ENCODE peak calls at places on chromosomes 4 and X, in seven cellular contexts. L is dorsolateral prefrontal cortex, V is AG04450, Y is cardiac muscle cell, E is GM06990, G is MM.1S, A is psoas muscle. H is an unnamed sample.
A peak's percentile ranks its signal among the peaks of the same experiment; 100 is the strongest.

GRCh38 chr4:169438057-169438480 is 167.3 kb upstream of the SH3RF1 start:
- DNase-seq in Y (no peak), G (no peak), E (peak; percentile 39), L (no peak), V (no peak), A (no peak), H (no peak)

GRCh38 chr4:147102596-147102995 is 156.9 kb upstream of the TTC29 start:
- DNase-seq in G (no peak), A (no peak), L (no peak), V (no peak), Y (peak; percentile 25), E (no peak), H (no peak)

GRCh38 chrX:46791927-46792825 is 33.3 kb upstream of the SLC9A7 start:
- DNase-seq in Y (peak; percentile 88), G (no peak), E (peak; percentile 55), L (no peak), A (no peak), V (no peak), H (peak; percentile 72)

GRCh38 chr4:98446499-98447375 is 185.6 kb downstream of the RAP1GDS1 start:
- DNase-seq in A (peak; percentile 50), V (no peak), E (peak; percentile 62), L (no peak), Y (peak; percentile 74), G (peak; percentile 10), H (peak; percentile 38)

GRCh38 chr4:118765399-118765798 is 70.5 kb downstream of the SEC24D start:
- DNase-seq in E (no peak), Y (peak; percentile 97), V (peak; percentile 95), L (no peak), A (no peak), G (no peak), H (peak; percentile 81)

GRCh38 chrX:7828594-7828993 is 14.4 kb upstream of the VCX start:
- DNase-seq in E (no peak), G (no peak), Y (no peak), A (no peak), V (no peak), L (no peak), H (no peak)

GRCh38 chr4:48127231-48127881 is 6.7 kb downstream of the TXK start:
- DNase-seq in G (no peak), Y (peak; percentile 6), E (no peak), A (no peak), L (no peak), V (no peak), H (no peak)

GRCh38 chr4:99587803-99588202 is 13.2 kb downstream of the MTTP start:
- DNase-seq in V (no peak), Y (no peak), L (no peak), G (no peak), E (no peak), A (no peak), H (no peak)

GRCh38 chr4:8656711-8657380 is 64.3 kb downstream of the CPZ start:
- DNase-seq in E (no peak), V (no peak), Y (no peak), L (no peak), A (no peak), G (no peak), H (no peak)

GRCh38 chr4:112704991-112705845 is 68.3 kb downstream of the LARP7 start:
- DNase-seq in L (peak; percentile 49), A (peak; percentile 68), E (peak; percentile 18), Y (peak; percentile 67), V (peak; percentile 6), G (no peak), H (peak; percentile 18)

GRCh38 chrX:110125435-110125834 is 122.5 kb downstream of the TMEM164 start:
- DNase-seq in L (no peak), G (no peak), E (no peak), V (no peak), Y (no peak), A (no peak), H (no peak)

GRCh38 chr4:168475745-168476144 is 4.5 kb downstream of the DDX60L start:
- DNase-seq in L (no peak), E (no peak), Y (peak; percentile 15), A (no peak), G (no peak), V (no peak), H (no peak)

GRCh38 chr4:103075435-103075893 is 1.1 kb downstream of the SLC9B2 start:
- DNase-seq in G (peak; percentile 9), L (no peak), Y (peak; percentile 34), V (no peak), E (peak; percentile 24), A (no peak), H (no peak)

GRCh38 chr4:86935499-86935832 is 655 bp downstream of the AFF1 start:
- DNase-seq in E (no peak), A (no peak), Y (no peak), L (no peak), G (peak; percentile 34), V (no peak), H (no peak)

GRCh38 chrX:155880586-155881157 is 473 bp upstream of the VAMP7 start:
- DNase-seq in E (no peak), G (no peak), V (no peak), L (no peak), Y (peak; percentile 12), A (no peak), H (no peak)

GRCh38 chr4:24686866-24687672 is 102.7 kb upstream of the DHX15 start:
- DNase-seq in Y (peak; percentile 45), A (no peak), E (no peak), G (no peak), L (no peak), V (no peak), H (no peak)

GRCh38 chr4:108417923-108418322 is 202.5 kb upstream of the RPL34 start:
- DNase-seq in G (no peak), A (no peak), Y (no peak), V (no peak), E (no peak), L (no peak), H (no peak)

GRCh38 chr4:184756399-184756798 is 22.5 kb upstream of the CENPU start:
- DNase-seq in Y (peak; percentile 94), E (no peak), L (no peak), G (no peak), A (no peak), V (no peak), H (no peak)

GRCh38 chr4:31655328-31655727 is 935.2 kb downstream of the PCDH7 start:
- DNase-seq in Y (peak; percentile 25), G (no peak), V (no peak), L (no peak), E (no peak), A (no peak), H (no peak)

GRCh38 chr4:19748911-19749473 is 502.7 kb upstream of the SLIT2 start:
- DNase-seq in L (no peak), A (no peak), G (no peak), E (no peak), V (no peak), Y (peak; percentile 30), H (no peak)

GRCh38 chrX:108072746-108073145 is 18.6 kb downstream of the PSMD10 start:
- DNase-seq in G (no peak), Y (no peak), L (no peak), E (no peak), A (no peak), V (peak; percentile 16), H (peak; percentile 28)

GRCh38 chr4:1402516-1403101 is 3.6 kb downstream of the NKX1-1 start:
- DNase-seq in V (no peak), E (no peak), L (no peak), A (peak; percentile 36), Y (no peak), G (no peak), H (no peak)

GRCh38 chr4:175309041-175309440 is 390.9 kb downstream of the ADAM29 start:
- DNase-seq in L (no peak), A (no peak), E (no peak), G (no peak), Y (no peak), V (no peak), H (no peak)

GRCh38 chr4:145308598-145308997 is 128.2 kb upstream of the OTUD4 start:
- DNase-seq in L (no peak), G (no peak), Y (no peak), A (no peak), V (no peak), E (no peak), H (no peak)

GRCh38 chrX:40057405-40057804 is 40.4 kb downstream of the BCOR start:
- DNase-seq in E (no peak), G (no peak), L (no peak), Y (no peak), A (no peak), V (no peak), H (no peak)
- TF ChIP-seq CTCF in E (peak; percentile 22), G (no peak), L (no peak), Y (no peak), A (no peak), V (no peak), H (no peak)

DNA sequence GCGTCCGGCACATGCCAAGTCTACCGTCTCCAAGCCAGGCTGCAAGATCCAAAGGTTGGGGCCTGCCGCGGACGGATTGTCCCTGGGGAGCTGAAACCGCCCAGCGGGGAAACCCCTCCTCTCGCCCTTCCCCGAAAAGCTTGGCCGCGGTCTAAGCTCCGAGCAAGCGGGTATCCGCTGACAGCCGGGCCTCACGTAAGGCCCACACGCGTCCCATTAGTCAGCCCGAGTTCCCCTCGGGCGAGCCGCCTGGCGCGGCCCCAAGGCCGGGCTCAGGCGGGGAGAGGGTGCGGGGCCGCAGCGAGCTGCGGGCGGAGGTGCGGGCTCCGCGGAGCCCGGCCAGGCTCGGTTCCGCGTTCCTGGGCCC is 6.9 kb upstream of the BCOR start:
- DNase-seq in V (no peak), E (peak; percentile 58), Y (peak; percentile 79), A (peak; percentile 78), L (no peak), G (peak; percentile 38), H (no peak)
- H3K27me3 ChIP-seq in V (no peaks in the 10 kb centered on the region), E (no peaks in the 10 kb centered on the region), Y (no peaks in the 10 kb centered on the region), A (no peaks in the 10 kb centered on the region), L (no peaks in the 10 kb centered on the region), G (no peaks in the 10 kb centered on the region), H (peaks cover 37% of the 10 kb centered on the region)

GRCh38 chrX:114584983-114585842 is 1.3 kb downstream of the HTR2C start:
- DNase-seq in Y (no peak), V (no peak), L (no peak), G (no peak), E (no peak), A (no peak), H (no peak)
- H3K4me3 ChIP-seq in Y (peak overlapping the region; percentile 49), V (no peak overlapping the region), L (peak overlapping the region; percentile 17), G (no peak overlapping the region), E (no peak overlapping the region), A (no peak overlapping the region), H (no peak overlapping the region)

GRCh38 chrX:16177260-16177659 is 10.0 kb downstream of the MAGEB17 start:
- DNase-seq in L (no peak), A (no peak), G (no peak), Y (no peak), E (no peak), V (no peak), H (no peak)
- TF ChIP-seq CTCF in L (no peak), A (no peak), G (no peak), Y (no peak), E (no peak), V (no peak), H (no peak)

H was measured in kidney epithelial cell.